ENCODE peak calls at places on chromosomes 16 and 17, in five cellular contexts. One of them, this sample, is unnamed.
A peak's percentile ranks its signal among the peaks of the same experiment; 100 is the strongest.

GRCh38 chr17:60720763-60721531 is 43.3 kb downstream of the BCAS3 start:
- DNase-seq in uterus: peak; percentile 20
- DNase-seq in A549: peak; percentile 63
- DNase-seq in Peyer's patch: no peak
- DNase-seq in tibial artery: no peak
- DNase-seq in this sample: no peak

GRCh38 chr17:50363217-50364060 is 9.5 kb downstream of the MRPL27 start:
- DNase-seq in uterus: no peak
- DNase-seq in A549: no peak
- DNase-seq in Peyer's patch: no peak
- DNase-seq in tibial artery: no peak
- DNase-seq in this sample: no peak

GRCh38 chr17:40019140-40019991 is 4.1 kb downstream of the CSF3 start:
- DNase-seq in tibial artery: no peak
- DNase-seq in uterus: peak; percentile 77
- DNase-seq in A549: no peak
- DNase-seq in Peyer's patch: no peak
- DNase-seq in this sample: no peak

GRCh38 chr17:57988301-57989010 is 402 bp upstream of the VEZF1 start:
- DNase-seq in Peyer's patch: peak; percentile 86
- DNase-seq in tibial artery: peak; percentile 66
- DNase-seq in uterus: peak; percentile 75
- DNase-seq in A549: peak; percentile 90
- DNase-seq in this sample: peak; percentile 76

GRCh38 chr16:1870365-1871082 is 1.4 kb downstream of the MEIOB start:
- DNase-seq in Peyer's patch: no peak
- DNase-seq in A549: peak; percentile 60
- DNase-seq in uterus: no peak
- DNase-seq in tibial artery: no peak
- DNase-seq in this sample: no peak

GRCh38 chr17:47220531-47220999 is 11.4 kb downstream of the MYL4 start:
- DNase-seq in A549: no peak
- DNase-seq in uterus: no peak
- DNase-seq in Peyer's patch: no peak
- DNase-seq in tibial artery: no peak
- DNase-seq in this sample: no peak

GRCh38 chr17:77365584-77366186 is 224.9 kb downstream of the SEC14L1 start:
- DNase-seq in uterus: peak; percentile 76
- DNase-seq in Peyer's patch: peak; percentile 67
- DNase-seq in tibial artery: peak; percentile 85
- DNase-seq in A549: peak; percentile 80
- DNase-seq in this sample: peak; percentile 74

GRCh38 chr17:35866356-35866950 is 2.2 kb downstream of the HEATR9 start:
- DNase-seq in A549: no peak
- DNase-seq in tibial artery: no peak
- DNase-seq in uterus: no peak
- DNase-seq in Peyer's patch: no peak
- DNase-seq in this sample: no peak

GRCh38 chr17:68592667-68593330 is 8.4 kb downstream of the FAM20A start:
- DNase-seq in tibial artery: no peak
- DNase-seq in Peyer's patch: no peak
- DNase-seq in A549: no peak
- DNase-seq in uterus: peak; percentile 58
- DNase-seq in this sample: no peak

GRCh38 chr16:78184554-78185183 is 85.2 kb downstream of the WWOX start:
- DNase-seq in Peyer's patch: no peak
- DNase-seq in tibial artery: no peak
- DNase-seq in A549: no peak
- DNase-seq in uterus: no peak
- DNase-seq in this sample: no peak

DNA sequence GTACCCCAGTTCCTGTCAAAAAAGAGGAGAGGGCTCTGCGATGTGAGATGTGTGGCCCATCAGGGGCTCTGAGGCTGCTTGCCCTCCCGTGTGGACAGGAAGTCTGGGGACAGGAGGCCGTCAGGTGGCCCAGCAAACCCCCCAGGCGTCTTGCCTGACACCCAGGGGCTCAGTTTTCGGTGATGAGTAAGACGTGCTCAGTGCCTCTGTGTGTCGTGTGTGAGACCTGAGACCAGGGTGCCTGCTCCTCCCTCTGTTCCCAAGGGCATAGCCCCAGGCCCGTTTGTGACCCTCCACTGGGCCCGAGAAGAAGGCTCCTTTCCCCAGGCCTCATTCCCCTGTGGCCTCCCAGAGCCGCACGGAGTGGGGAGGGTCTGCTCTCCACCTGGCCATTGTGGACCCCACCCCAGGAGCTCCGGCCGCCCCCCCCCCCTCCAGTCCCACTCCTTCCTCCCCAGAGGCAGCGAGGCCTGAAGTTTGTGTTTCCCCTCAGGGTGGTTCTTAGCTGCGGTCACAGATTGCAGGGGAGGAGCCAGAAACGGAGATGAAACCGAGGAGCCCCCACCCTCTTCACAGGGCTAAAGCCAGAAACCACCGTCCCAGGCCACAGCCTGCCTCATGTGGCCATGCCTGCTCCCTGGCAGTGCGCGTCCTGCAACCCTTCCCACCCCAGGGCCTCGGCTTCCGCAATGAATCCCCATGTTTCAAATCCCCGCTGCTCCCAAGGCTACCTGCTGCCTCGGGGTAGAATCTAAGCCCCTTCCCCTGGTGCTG is 4.9 kb upstream of the ACTG1 start:
- DNase-seq in uterus: peak; percentile 40
- DNase-seq in A549: no peak
- DNase-seq in tibial artery: no peak
- DNase-seq in Peyer's patch: no peak
- DNase-seq in this sample: no peak
- H3K4me3 ChIP-seq in uterus: peak overlapping the region; percentile 98
- H3K4me3 ChIP-seq in A549: no peak overlapping the region
- H3K4me3 ChIP-seq in tibial artery: peak overlapping the region; percentile 92
- H3K4me3 ChIP-seq in Peyer's patch: no peak overlapping the region
- H3K4me3 ChIP-seq in this sample: no peak overlapping the region

GRCh38 chr17:76248013-76248782 is 7.9 kb upstream of the RNF157 start:
- DNase-seq in Peyer's patch: peak; percentile 20
- DNase-seq in uterus: no peak
- DNase-seq in A549: no peak
- DNase-seq in tibial artery: no peak
- DNase-seq in this sample: no peak
- TF ChIP-seq CTCF in Peyer's patch: peak; percentile 22
- TF ChIP-seq CTCF in uterus: no peak
- TF ChIP-seq CTCF in A549: peak; percentile 26
- TF ChIP-seq CTCF in tibial artery: no peak
- TF ChIP-seq CTCF in this sample: no peak

GRCh38 chr16:24646646-24646995 is 82.8 kb upstream of the TNRC6A start:
- DNase-seq in A549: peak; percentile 28
- DNase-seq in uterus: no peak
- DNase-seq in tibial artery: no peak
- DNase-seq in Peyer's patch: no peak
- DNase-seq in this sample: no peak
- H3K27ac ChIP-seq in A549: peak overlapping the region; percentile 84
- H3K27ac ChIP-seq in uterus: peak overlapping the region; percentile 40
- H3K27ac ChIP-seq in tibial artery: peak overlapping the region; percentile 14
- H3K27ac ChIP-seq in Peyer's patch: no peak overlapping the region
- H3K27ac ChIP-seq in this sample: no peak overlapping the region

GRCh38 chr17:53894591-53894990 is 71.9 kb downstream of the KIF2B start:
- DNase-seq in tibial artery: no peak
- DNase-seq in A549: no peak
- DNase-seq in Peyer's patch: no peak
- DNase-seq in uterus: no peak
- DNase-seq in this sample: no peak

GRCh38 chr17:53896047-53896446 is 73.3 kb downstream of the KIF2B start:
- DNase-seq in A549: no peak
- DNase-seq in tibial artery: no peak
- DNase-seq in Peyer's patch: no peak
- DNase-seq in uterus: no peak
- DNase-seq in this sample: no peak

DNA sequence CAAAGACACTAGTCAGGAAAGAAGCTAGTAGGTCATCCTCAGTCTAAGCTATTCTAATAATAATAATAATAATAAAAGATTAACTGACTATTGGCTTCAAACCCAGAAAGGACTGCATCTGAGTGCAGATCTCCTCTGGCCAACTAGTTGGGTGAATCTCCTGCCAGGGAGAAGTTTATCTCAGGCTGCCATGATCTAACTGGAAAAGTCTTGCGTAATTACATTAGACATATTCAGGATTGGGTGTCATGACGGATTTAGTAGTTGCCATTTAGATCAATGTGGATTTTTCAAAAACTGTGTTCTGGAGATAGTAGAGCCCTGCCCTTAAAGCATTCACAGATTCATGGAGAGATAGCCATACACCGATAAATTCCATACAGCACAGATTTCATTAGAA is 69.5 kb downstream of the KIF2B start:
- DNase-seq in tibial artery: no peak
- DNase-seq in uterus: no peak
- DNase-seq in Peyer's patch: no peak
- DNase-seq in A549: no peak
- DNase-seq in this sample: no peak
- H3K4me3 ChIP-seq in tibial artery: no peak overlapping the region
- H3K4me3 ChIP-seq in uterus: no peak overlapping the region
- H3K4me3 ChIP-seq in Peyer's patch: no peak overlapping the region
- H3K4me3 ChIP-seq in A549: no peak overlapping the region
- H3K4me3 ChIP-seq in this sample: no peak overlapping the region

GRCh38 chr16:51337662-51338061 is 186.6 kb upstream of the SALL1 start:
- DNase-seq in uterus: no peak
- DNase-seq in Peyer's patch: no peak
- DNase-seq in tibial artery: no peak
- DNase-seq in A549: no peak
- DNase-seq in this sample: no peak
- TF ChIP-seq CTCF in uterus: no peak
- TF ChIP-seq CTCF in Peyer's patch: no peak
- TF ChIP-seq CTCF in tibial artery: no peak
- TF ChIP-seq CTCF in A549: no peak
- TF ChIP-seq CTCF in this sample: no peak

DNA sequence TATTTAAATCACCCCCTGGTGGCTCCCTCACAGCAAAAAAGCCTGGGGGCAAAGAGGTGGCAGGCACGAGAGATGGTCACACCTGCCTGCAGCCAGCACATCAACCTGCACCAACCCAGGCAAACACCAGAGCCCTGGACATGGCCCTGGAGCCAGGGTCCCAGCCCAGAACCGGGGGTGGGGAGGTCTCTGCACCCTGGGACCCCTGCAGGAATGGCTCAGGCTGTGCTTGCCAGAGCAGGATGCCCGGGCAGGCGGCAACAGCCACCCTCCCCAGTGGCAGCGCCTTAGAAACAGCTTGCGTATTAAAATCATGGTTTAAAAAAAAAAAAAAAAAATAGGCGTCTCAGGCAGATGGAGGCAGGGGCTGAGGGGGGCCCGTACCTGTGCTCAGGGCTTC is 16.2 kb downstream of the MYBBP1A start:
- DNase-seq in tibial artery: no peak
- DNase-seq in uterus: no peak
- DNase-seq in Peyer's patch: no peak
- DNase-seq in A549: no peak
- DNase-seq in this sample: no peak
- H3K27ac ChIP-seq in tibial artery: no peak overlapping the region
- H3K27ac ChIP-seq in uterus: no peak overlapping the region
- H3K27ac ChIP-seq in Peyer's patch: no peak overlapping the region
- H3K27ac ChIP-seq in A549: no peak overlapping the region
- H3K27ac ChIP-seq in this sample: peak overlapping the region; percentile 91

DNA sequence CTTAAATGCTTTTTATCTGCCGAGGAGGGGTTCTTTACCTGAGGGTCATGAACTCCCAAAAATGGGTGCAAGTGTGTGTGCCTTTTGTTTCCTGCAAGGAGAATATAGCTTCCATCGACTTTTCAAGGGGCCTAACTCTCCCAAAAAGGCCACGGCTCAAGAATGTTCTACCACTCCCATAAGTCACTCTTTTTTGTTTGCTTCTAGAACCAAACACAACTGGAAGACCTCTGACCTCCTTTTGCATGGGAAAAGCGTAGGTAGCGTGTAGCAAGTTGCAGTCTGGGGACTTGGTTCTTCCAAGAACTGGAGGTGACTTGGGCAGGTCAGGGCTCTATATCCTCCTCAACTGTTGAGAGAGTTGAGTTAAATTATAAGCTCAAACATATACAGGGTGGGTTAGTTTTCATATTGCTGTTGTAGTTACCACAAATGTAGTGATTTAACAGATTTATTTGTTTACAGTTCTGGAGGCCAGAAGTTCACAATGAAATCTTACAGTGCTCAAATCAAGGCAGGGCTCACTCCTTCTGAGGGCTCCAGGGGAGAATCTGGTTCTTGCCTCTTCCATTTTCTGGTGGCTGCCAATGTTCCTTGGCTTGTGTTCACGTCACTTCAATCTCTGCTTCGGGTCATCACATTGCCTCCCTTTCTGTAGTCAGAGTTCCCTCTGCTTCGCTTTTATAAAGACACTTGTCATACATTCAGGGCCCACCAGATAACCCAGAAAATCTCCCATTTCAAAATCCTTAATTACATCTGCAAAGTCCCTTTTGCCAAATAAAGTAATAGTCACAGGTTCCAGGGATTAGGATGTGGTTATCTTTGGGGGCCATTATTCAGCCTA is 1.4 kb downstream of the TMEM97 start:
- DNase-seq in uterus: no peak
- DNase-seq in A549: no peak
- DNase-seq in tibial artery: no peak
- DNase-seq in Peyer's patch: no peak
- DNase-seq in this sample: no peak
- H3K4me3 ChIP-seq in uterus: peak overlapping the region; percentile 63
- H3K4me3 ChIP-seq in A549: peak overlapping the region; percentile 73
- H3K4me3 ChIP-seq in tibial artery: no peak overlapping the region
- H3K4me3 ChIP-seq in Peyer's patch: no peak overlapping the region
- H3K4me3 ChIP-seq in this sample: peak overlapping the region; percentile 80

DNA sequence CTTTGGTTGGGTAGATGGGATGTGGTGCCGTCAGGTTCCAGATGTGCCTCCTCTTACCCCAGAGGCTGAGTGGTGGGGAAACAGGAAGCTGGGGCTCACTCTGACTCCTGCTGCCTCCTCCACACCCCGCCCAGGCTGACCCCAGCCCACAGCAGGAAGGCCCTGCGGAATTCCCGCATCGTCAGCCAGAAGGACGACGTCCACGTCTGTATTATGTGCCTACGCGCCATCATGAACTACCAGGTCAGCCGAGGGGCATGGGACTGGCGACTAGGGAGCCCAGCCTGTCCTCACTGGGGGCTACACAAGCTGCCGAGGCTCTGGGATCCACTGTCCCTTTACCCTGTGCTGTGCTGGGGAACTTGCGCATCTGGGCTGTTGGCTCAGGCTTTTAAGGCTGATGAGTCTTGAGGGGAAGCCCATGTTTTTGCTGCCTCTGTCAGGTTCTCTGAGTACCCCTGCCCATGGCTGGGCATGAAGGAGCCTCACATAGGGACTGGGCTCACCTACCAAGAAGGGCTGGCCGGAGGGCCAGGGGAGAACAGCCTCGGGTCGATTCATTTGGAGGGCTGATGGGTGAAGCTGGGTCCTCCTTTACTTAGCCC is 14.4 kb downstream of the FMNL1 start:
- DNase-seq in uterus: no peak
- DNase-seq in tibial artery: no peak
- DNase-seq in A549: no peak
- DNase-seq in Peyer's patch: no peak
- DNase-seq in this sample: no peak
- TF ChIP-seq CTCF in uterus: no peak
- TF ChIP-seq CTCF in tibial artery: no peak
- TF ChIP-seq CTCF in A549: peak; percentile 35
- TF ChIP-seq CTCF in Peyer's patch: no peak
- TF ChIP-seq CTCF in this sample: no peak